ENCODE peak calls at places on chromosome 12, in five cellular contexts. L, G, J, H and U are unnamed samples.

GRCh38 chr12:120037851-120038250 is 48.8 kb downstream of the BICDL1 start:
- DNase-seq in L (no peak), G (no peak), J (no peak), H (no peak), U (peak; percentile 22)

GRCh38 chr12:52181757-52182156 is 10.1 kb downstream of the KRT80 start:
- DNase-seq in L (peak; percentile 89), G (no peak), J (no peak), H (no peak), U (peak; percentile 86)

GRCh38 chr12:78181544-78182162 is 351.0 kb downstream of the NAV3 start:
- DNase-seq in L (peak; percentile 48), G (no peak), J (no peak), H (peak; percentile 35), U (peak; percentile 40)

GRCh38 chr12:28710882-28711281 is 438.2 kb upstream of the FAR2 start:
- DNase-seq in L (peak; percentile 93), G (no peak), J (no peak), H (no peak), U (peak; percentile 85)

GRCh38 chr12:50261654-50262053 is 21.7 kb downstream of the LIMA1 start:
- DNase-seq in L (peak; percentile 28), G (no peak), J (no peak), H (no peak), U (no peak)

GRCh38 chr12:32400866-32401265 is 1.5 kb downstream of the FGD4 start:
- DNase-seq in L (no peak), G (no peak), J (no peak), H (no peak), U (no peak)

GRCh38 chr12:62586850-62587249 is 120.2 kb downstream of the MON2 start:
- DNase-seq in L (no peak), G (no peak), J (no peak), H (no peak), U (no peak)

GRCh38 chr12:122366685-122367475 is 55.6 kb downstream of the CLIP1 start:
- DNase-seq in L (peak; percentile 90), G (no peak), J (peak; percentile 58), H (no peak), U (peak; percentile 94)

GRCh38 chr12:2539938-2540337 is 254.8 kb upstream of the FKBP4 start:
- DNase-seq in L (no peak), G (no peak), J (no peak), H (no peak), U (no peak)

GRCh38 chr12:42565001-42565400 is 24.5 kb downstream of the PRICKLE1 start:
- DNase-seq in L (no peak), G (no peak), J (no peak), H (no peak), U (peak; percentile 31)

GRCh38 chr12:68305278-68305677 is 26.9 kb downstream of the MDM1 start:
- DNase-seq in L (no peak), G (no peak), J (no peak), H (no peak), U (no peak)

GRCh38 chr12:2382391-2383155 is 329.8 kb downstream of the CACNA1C start:
- DNase-seq in L (peak; percentile 51), G (no peak), J (no peak), H (no peak), U (no peak)

GRCh38 chr12:76820888-76821482 is 57.1 kb downstream of the ZDHHC17 start:
- DNase-seq in L (peak; percentile 47), G (no peak), J (no peak), H (peak; percentile 69), U (peak; percentile 37)